ENCODE peak calls at places on chromosomes 13 and 19, in ten cellular contexts. One of them, this sample, is unnamed.

GRCh38 chr13:98482476-98483444 is 94.1 kb downstream of the STK24 start:
- DNase-seq in GM23248: peak; percentile 90
- DNase-seq in psoas muscle: peak; percentile 83
- DNase-seq in CD4-positive, alpha-beta memory T cell: no peak
- DNase-seq in colonic mucosa: peak; percentile 69
- DNase-seq in uterus: no peak
- DNase-seq in tibial artery: peak; percentile 95
- DNase-seq in right lobe of liver: peak; percentile 92
- DNase-seq in IMR-90: peak; percentile 74
- DNase-seq in PC-9: peak; percentile 37
- DNase-seq in this sample: peak; percentile 87

GRCh38 chr13:23579072-23579885 is 9.1 kb downstream of the TNFRSF19 start:
- DNase-seq in PC-9: peak; percentile 83
- DNase-seq in GM23248: peak; percentile 95
- DNase-seq in right lobe of liver: peak; percentile 94
- DNase-seq in CD4-positive, alpha-beta memory T cell: peak; percentile 88
- DNase-seq in psoas muscle: peak; percentile 96
- DNase-seq in colonic mucosa: peak; percentile 95
- DNase-seq in IMR-90: peak; percentile 87
- DNase-seq in tibial artery: peak; percentile 93
- DNase-seq in uterus: peak; percentile 90
- DNase-seq in this sample: peak; percentile 82

GRCh38 chr13:109941951-109942350 is 155.6 kb upstream of the IRS2 start:
- DNase-seq in colonic mucosa: no peak
- DNase-seq in PC-9: no peak
- DNase-seq in GM23248: peak; percentile 82
- DNase-seq in uterus: no peak
- DNase-seq in tibial artery: no peak
- DNase-seq in right lobe of liver: no peak
- DNase-seq in CD4-positive, alpha-beta memory T cell: no peak
- DNase-seq in IMR-90: peak; percentile 48
- DNase-seq in psoas muscle: no peak
- DNase-seq in this sample: no peak

GRCh38 chr13:53800011-53800410 is 771.4 kb downstream of the OLFM4 start:
- DNase-seq in GM23248: no peak
- DNase-seq in right lobe of liver: no peak
- DNase-seq in PC-9: no peak
- DNase-seq in psoas muscle: no peak
- DNase-seq in colonic mucosa: no peak
- DNase-seq in uterus: no peak
- DNase-seq in IMR-90: no peak
- DNase-seq in CD4-positive, alpha-beta memory T cell: no peak
- DNase-seq in tibial artery: no peak
- DNase-seq in this sample: no peak

GRCh38 chr19:56120371-56121179 is 520 bp downstream of the ZNF787 start:
- DNase-seq in uterus: peak; percentile 61
- DNase-seq in tibial artery: peak; percentile 83
- DNase-seq in GM23248: peak; percentile 89
- DNase-seq in IMR-90: peak; percentile 71
- DNase-seq in colonic mucosa: peak; percentile 91
- DNase-seq in right lobe of liver: peak; percentile 95
- DNase-seq in PC-9: peak; percentile 80
- DNase-seq in psoas muscle: peak; percentile 92
- DNase-seq in CD4-positive, alpha-beta memory T cell: peak; percentile 82
- DNase-seq in this sample: peak; percentile 88

GRCh38 chr13:48291730-48292129 is 11.8 kb upstream of the RB1 start:
- DNase-seq in uterus: no peak
- DNase-seq in PC-9: no peak
- DNase-seq in GM23248: no peak
- DNase-seq in tibial artery: no peak
- DNase-seq in right lobe of liver: no peak
- DNase-seq in CD4-positive, alpha-beta memory T cell: no peak
- DNase-seq in IMR-90: no peak
- DNase-seq in psoas muscle: no peak
- DNase-seq in colonic mucosa: no peak
- DNase-seq in this sample: no peak

GRCh38 chr13:43786766-43787517 is at the start of gene ENOX1:
- DNase-seq in PC-9: peak; percentile 32
- DNase-seq in GM23248: peak; percentile 84
- DNase-seq in CD4-positive, alpha-beta memory T cell: peak; percentile 16
- DNase-seq in colonic mucosa: peak; percentile 22
- DNase-seq in uterus: peak; percentile 60
- DNase-seq in IMR-90: peak; percentile 74
- DNase-seq in psoas muscle: peak; percentile 80
- DNase-seq in tibial artery: peak; percentile 70
- DNase-seq in right lobe of liver: peak; percentile 58
- DNase-seq in this sample: peak; percentile 69

GRCh38 chr19:45670670-45671453 is 2.8 kb downstream of the GIPR start:
- DNase-seq in colonic mucosa: peak; percentile 97
- DNase-seq in IMR-90: peak; percentile 72
- DNase-seq in uterus: peak; percentile 33
- DNase-seq in right lobe of liver: peak; percentile 73
- DNase-seq in GM23248: peak; percentile 77
- DNase-seq in psoas muscle: peak; percentile 80
- DNase-seq in PC-9: peak; percentile 96
- DNase-seq in tibial artery: no peak
- DNase-seq in CD4-positive, alpha-beta memory T cell: no peak
- DNase-seq in this sample: peak; percentile 44

GRCh38 chr19:50510700-50511068 is 307 bp downstream of the JOSD2 start:
- DNase-seq in psoas muscle: no peak
- DNase-seq in tibial artery: no peak
- DNase-seq in uterus: no peak
- DNase-seq in GM23248: no peak
- DNase-seq in right lobe of liver: no peak
- DNase-seq in CD4-positive, alpha-beta memory T cell: no peak
- DNase-seq in PC-9: no peak
- DNase-seq in colonic mucosa: no peak
- DNase-seq in IMR-90: no peak
- DNase-seq in this sample: no peak

GRCh38 chr13:50421457-50422130 is 406.4 kb downstream of the KCNRG start:
- DNase-seq in GM23248: peak; percentile 75
- DNase-seq in CD4-positive, alpha-beta memory T cell: no peak
- DNase-seq in IMR-90: peak; percentile 38
- DNase-seq in colonic mucosa: no peak
- DNase-seq in right lobe of liver: no peak
- DNase-seq in psoas muscle: no peak
- DNase-seq in PC-9: no peak
- DNase-seq in tibial artery: no peak
- DNase-seq in uterus: no peak
- DNase-seq in this sample: no peak

DNA sequence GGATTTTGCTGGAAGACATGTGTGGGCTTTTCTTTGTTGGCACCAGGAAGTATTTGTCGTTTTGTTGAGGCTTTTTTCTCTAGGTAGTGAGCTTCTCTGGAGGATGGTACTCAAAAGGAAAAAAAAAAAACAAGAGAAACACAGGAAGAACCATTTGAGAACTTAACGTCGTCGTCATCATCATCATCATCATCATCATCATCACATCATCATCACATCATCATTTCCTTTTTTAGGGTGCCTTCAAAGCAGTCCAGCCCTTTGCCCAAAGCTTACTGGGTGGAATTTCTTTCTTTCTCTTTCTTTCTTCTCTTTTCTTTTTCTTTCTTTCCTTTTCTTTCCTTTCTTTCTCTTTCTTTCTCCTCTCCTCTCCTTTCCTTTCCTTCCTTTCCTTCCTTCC is 2.2 kb upstream of the AMER2 start:
- DNase-seq in PC-9: no peak
- DNase-seq in IMR-90: no peak
- DNase-seq in tibial artery: no peak
- DNase-seq in GM23248: no peak
- DNase-seq in CD4-positive, alpha-beta memory T cell: no peak
- DNase-seq in psoas muscle: no peak
- DNase-seq in right lobe of liver: no peak
- DNase-seq in colonic mucosa: no peak
- DNase-seq in uterus: no peak
- DNase-seq in this sample: no peak
- H3K9me3 ChIP-seq in PC-9: peaks cover 4% of the 10 kb centered on the region
- H3K9me3 ChIP-seq in IMR-90: no peaks in the 10 kb centered on the region
- H3K9me3 ChIP-seq in tibial artery: no peaks in the 10 kb centered on the region
- H3K9me3 ChIP-seq in GM23248: no peaks in the 10 kb centered on the region
- H3K9me3 ChIP-seq in CD4-positive, alpha-beta memory T cell: no peaks in the 10 kb centered on the region
- H3K9me3 ChIP-seq in psoas muscle: no peaks in the 10 kb centered on the region
- H3K9me3 ChIP-seq in right lobe of liver: no peaks in the 10 kb centered on the region
- H3K9me3 ChIP-seq in colonic mucosa: no peaks in the 10 kb centered on the region
- H3K9me3 ChIP-seq in uterus: no peaks in the 10 kb centered on the region
- H3K9me3 ChIP-seq in this sample: no peaks in the 10 kb centered on the region

GRCh38 chr13:93496985-93497673 is 270.5 kb downstream of the GPC6 start:
- DNase-seq in PC-9: no peak
- DNase-seq in tibial artery: no peak
- DNase-seq in GM23248: peak; percentile 16
- DNase-seq in colonic mucosa: no peak
- DNase-seq in uterus: no peak
- DNase-seq in right lobe of liver: no peak
- DNase-seq in IMR-90: no peak
- DNase-seq in psoas muscle: no peak
- DNase-seq in CD4-positive, alpha-beta memory T cell: no peak
- DNase-seq in this sample: no peak

GRCh38 chr13:93505104-93505952 is 278.7 kb downstream of the GPC6 start:
- DNase-seq in PC-9: no peak
- DNase-seq in IMR-90: peak; percentile 72
- DNase-seq in GM23248: peak; percentile 57
- DNase-seq in tibial artery: no peak
- DNase-seq in CD4-positive, alpha-beta memory T cell: no peak
- DNase-seq in right lobe of liver: no peak
- DNase-seq in uterus: no peak
- DNase-seq in colonic mucosa: no peak
- DNase-seq in psoas muscle: no peak
- DNase-seq in this sample: no peak

GRCh38 chr13:93502987-93503386 is 276.4 kb downstream of the GPC6 start:
- DNase-seq in right lobe of liver: no peak
- DNase-seq in tibial artery: no peak
- DNase-seq in colonic mucosa: no peak
- DNase-seq in GM23248: peak; percentile 1
- DNase-seq in psoas muscle: no peak
- DNase-seq in IMR-90: no peak
- DNase-seq in uterus: no peak
- DNase-seq in CD4-positive, alpha-beta memory T cell: no peak
- DNase-seq in PC-9: no peak
- DNase-seq in this sample: no peak

DNA sequence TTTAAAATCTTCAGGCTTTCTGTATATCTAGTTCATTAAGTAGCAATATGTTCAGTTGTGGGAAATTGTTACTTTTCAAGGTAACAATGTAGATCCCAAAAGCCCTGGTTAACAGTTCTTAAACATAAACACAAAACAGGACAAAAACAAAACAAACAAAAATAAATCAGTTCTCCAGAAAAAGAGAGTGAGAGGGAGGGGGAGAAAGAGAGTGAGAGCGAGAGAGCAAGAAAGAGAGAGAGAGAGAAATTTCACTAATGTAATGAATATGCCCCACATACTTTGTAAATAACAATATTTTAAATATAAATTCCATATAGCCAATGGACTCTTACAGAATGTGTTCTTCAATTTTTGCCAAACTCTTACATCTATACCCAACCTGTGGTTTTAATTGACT is 275.5 kb downstream of the GPC6 start:
- DNase-seq in IMR-90: no peak
- DNase-seq in uterus: no peak
- DNase-seq in psoas muscle: no peak
- DNase-seq in GM23248: no peak
- DNase-seq in right lobe of liver: no peak
- DNase-seq in PC-9: no peak
- DNase-seq in CD4-positive, alpha-beta memory T cell: no peak
- DNase-seq in colonic mucosa: no peak
- DNase-seq in tibial artery: no peak
- DNase-seq in this sample: no peak
- H3K9me3 ChIP-seq in IMR-90: no peaks in the 10 kb centered on the region
- H3K9me3 ChIP-seq in uterus: no peaks in the 10 kb centered on the region
- H3K9me3 ChIP-seq in psoas muscle: no peaks in the 10 kb centered on the region
- H3K9me3 ChIP-seq in GM23248: no peaks in the 10 kb centered on the region
- H3K9me3 ChIP-seq in right lobe of liver: no peaks in the 10 kb centered on the region
- H3K9me3 ChIP-seq in PC-9: no peaks in the 10 kb centered on the region
- H3K9me3 ChIP-seq in CD4-positive, alpha-beta memory T cell: no peaks in the 10 kb centered on the region
- H3K9me3 ChIP-seq in colonic mucosa: no peaks in the 10 kb centered on the region
- H3K9me3 ChIP-seq in tibial artery: no peaks in the 10 kb centered on the region
- H3K9me3 ChIP-seq in this sample: no peaks in the 10 kb centered on the region

DNA sequence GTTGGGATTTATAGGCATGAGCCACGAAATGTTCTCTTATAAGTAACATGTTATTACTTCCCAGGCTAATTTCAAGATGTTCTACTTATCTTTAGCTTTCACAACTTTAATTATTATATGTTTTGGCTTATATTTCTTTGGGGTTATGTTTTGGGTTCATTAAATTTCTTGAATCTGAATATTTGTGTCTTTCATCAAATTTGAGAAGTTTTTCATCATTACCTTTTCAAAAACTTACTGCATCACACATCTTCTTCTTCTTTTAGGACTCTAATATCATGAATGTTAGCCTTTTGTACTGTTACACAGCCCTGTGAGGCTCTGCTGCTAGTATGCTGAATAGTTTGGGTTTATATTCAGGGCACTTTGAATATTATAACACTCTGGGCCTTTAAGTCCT is 9.7 kb upstream of the ZNF266 start:
- DNase-seq in colonic mucosa: no peak
- DNase-seq in uterus: no peak
- DNase-seq in CD4-positive, alpha-beta memory T cell: no peak
- DNase-seq in psoas muscle: no peak
- DNase-seq in right lobe of liver: no peak
- DNase-seq in GM23248: no peak
- DNase-seq in tibial artery: no peak
- DNase-seq in IMR-90: no peak
- DNase-seq in PC-9: no peak
- DNase-seq in this sample: no peak
- H3K9me3 ChIP-seq in colonic mucosa: no peaks in the 10 kb centered on the region
- H3K9me3 ChIP-seq in uterus: peaks cover 24% of the 10 kb centered on the region
- H3K9me3 ChIP-seq in CD4-positive, alpha-beta memory T cell: no peaks in the 10 kb centered on the region
- H3K9me3 ChIP-seq in psoas muscle: peaks cover 49% of the 10 kb centered on the region
- H3K9me3 ChIP-seq in right lobe of liver: no peaks in the 10 kb centered on the region
- H3K9me3 ChIP-seq in GM23248: no peaks in the 10 kb centered on the region
- H3K9me3 ChIP-seq in tibial artery: peaks cover 34% of the 10 kb centered on the region
- H3K9me3 ChIP-seq in IMR-90: peaks cover 52% of the 10 kb centered on the region
- H3K9me3 ChIP-seq in PC-9: peaks cover 51% of the 10 kb centered on the region
- H3K9me3 ChIP-seq in this sample: peaks cover 52% of the 10 kb centered on the region

GRCh38 chr13:111469450-111469849 is 149.0 kb downstream of the TEX29 start:
- DNase-seq in psoas muscle: no peak
- DNase-seq in uterus: no peak
- DNase-seq in GM23248: no peak
- DNase-seq in tibial artery: no peak
- DNase-seq in right lobe of liver: no peak
- DNase-seq in PC-9: no peak
- DNase-seq in colonic mucosa: no peak
- DNase-seq in IMR-90: no peak
- DNase-seq in CD4-positive, alpha-beta memory T cell: no peak
- DNase-seq in this sample: no peak
- H3K9me3 ChIP-seq in psoas muscle: peaks cover 10% of the 10 kb centered on the region
- H3K9me3 ChIP-seq in uterus: no peaks in the 10 kb centered on the region
- H3K9me3 ChIP-seq in GM23248: no peaks in the 10 kb centered on the region
- H3K9me3 ChIP-seq in tibial artery: no peaks in the 10 kb centered on the region
- H3K9me3 ChIP-seq in right lobe of liver: no peaks in the 10 kb centered on the region
- H3K9me3 ChIP-seq in PC-9: no peaks in the 10 kb centered on the region
- H3K9me3 ChIP-seq in colonic mucosa: no peaks in the 10 kb centered on the region
- H3K9me3 ChIP-seq in IMR-90: peaks cover 2% of the 10 kb centered on the region
- H3K9me3 ChIP-seq in CD4-positive, alpha-beta memory T cell: no peaks in the 10 kb centered on the region
- H3K9me3 ChIP-seq in this sample: peaks cover 4% of the 10 kb centered on the region

DNA sequence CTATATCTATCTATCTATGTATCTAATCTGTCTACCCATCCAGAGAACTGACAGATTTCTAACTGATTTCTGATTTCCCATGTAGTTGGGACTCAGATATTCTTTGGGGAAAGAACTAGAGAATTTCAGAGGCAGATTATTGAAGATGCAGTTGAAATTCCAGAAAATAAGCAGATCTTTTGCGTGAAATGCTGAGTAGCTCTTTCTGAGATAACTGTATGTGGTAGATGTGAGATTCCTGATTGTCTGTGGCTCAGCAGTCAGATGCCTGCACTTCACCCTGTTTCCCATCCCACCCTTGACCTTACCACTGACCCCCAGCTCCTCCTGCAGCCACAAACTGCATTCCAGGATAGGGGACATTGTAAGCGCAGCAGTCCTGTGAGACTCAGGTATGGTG is 61.5 kb downstream of the DGKH start:
- DNase-seq in PC-9: no peak
- DNase-seq in uterus: no peak
- DNase-seq in GM23248: no peak
- DNase-seq in psoas muscle: no peak
- DNase-seq in colonic mucosa: no peak
- DNase-seq in CD4-positive, alpha-beta memory T cell: no peak
- DNase-seq in tibial artery: no peak
- DNase-seq in IMR-90: no peak
- DNase-seq in right lobe of liver: no peak
- DNase-seq in this sample: no peak
- H3K9me3 ChIP-seq in PC-9: no peaks in the 10 kb centered on the region
- H3K9me3 ChIP-seq in uterus: no peaks in the 10 kb centered on the region
- H3K9me3 ChIP-seq in GM23248: no peaks in the 10 kb centered on the region
- H3K9me3 ChIP-seq in psoas muscle: no peaks in the 10 kb centered on the region
- H3K9me3 ChIP-seq in colonic mucosa: no peaks in the 10 kb centered on the region
- H3K9me3 ChIP-seq in CD4-positive, alpha-beta memory T cell: no peaks in the 10 kb centered on the region
- H3K9me3 ChIP-seq in tibial artery: no peaks in the 10 kb centered on the region
- H3K9me3 ChIP-seq in IMR-90: no peaks in the 10 kb centered on the region
- H3K9me3 ChIP-seq in right lobe of liver: no peaks in the 10 kb centered on the region
- H3K9me3 ChIP-seq in this sample: no peaks in the 10 kb centered on the region